ENCODE peak calls at places on chromosome 9, in nine cellular contexts. T is heart left ventricle; K is left colon; Q is NAMALWA; B is AG08395; J is RWPE1; P is tibial artery; G is CD8-positive, alpha-beta memory T cell; U is activated CD4-positive, alpha-beta T cell treated with anti-CD3 and anti-CD28 coated beads for 48 hours. V is an unnamed sample.
A peak's percentile ranks its signal among the peaks of the same experiment; 100 is the strongest.

GRCh38 chr9:35161713-35162604 is at the start of gene UNC13B:
- DNase-seq in T (peak; percentile 95), K (peak; percentile 97), Q (no peak), B (peak; percentile 99), J (peak; percentile 99), P (peak; percentile 97), G (peak; percentile 79), U (peak; percentile 82), V (peak; percentile 97)

GRCh38 chr9:89428222-89428761 is 69.6 kb downstream of the SEMA4D start:
- DNase-seq in T (no peak), K (no peak), Q (no peak), B (no peak), J (no peak), P (no peak), G (no peak), U (no peak), V (no peak)

GRCh38 chr9:114653556-114654159 is 3.9 kb downstream of the TEX53 start:
- DNase-seq in T (peak; percentile 46), K (peak; percentile 83), Q (peak; percentile 89), B (peak; percentile 78), J (peak; percentile 84), P (peak; percentile 79), G (peak; percentile 84), U (peak; percentile 87), V (peak; percentile 84)

GRCh38 chr9:93810028-93810971 is 144.9 kb downstream of the BARX1 start:
- DNase-seq in T (no peak), K (no peak), Q (no peak), B (no peak), J (no peak), P (no peak), G (no peak), U (no peak), V (no peak)

GRCh38 chr9:130936285-130937117 is 2.5 kb downstream of the FIBCD1 start:
- DNase-seq in T (peak; percentile 37), K (peak; percentile 33), Q (peak; percentile 28), B (peak; percentile 84), J (peak; percentile 72), P (peak; percentile 81), G (no peak), U (no peak), V (peak; percentile 18)

GRCh38 chr9:34459941-34460340 is 1.3 kb downstream of the DNAI1 start:
- DNase-seq in T (no peak), K (no peak), Q (no peak), B (no peak), J (no peak), P (no peak), G (no peak), U (no peak), V (no peak)

GRCh38 chr9:76530458-76531100 is 71.6 kb downstream of the GCNT1 start:
- DNase-seq in T (no peak), K (no peak), Q (no peak), B (peak; percentile 61), J (no peak), P (no peak), G (no peak), U (no peak), V (no peak)

GRCh38 chr9:100112677-100113336 is 13.8 kb downstream of the INVS start:
- DNase-seq in T (no peak), K (no peak), Q (no peak), B (no peak), J (no peak), P (no peak), G (no peak), U (no peak), V (no peak)

GRCh38 chr9:112774006-112774996 is 23.7 kb downstream of the SNX30 start:
- DNase-seq in T (no peak), K (no peak), Q (peak; percentile 32), B (no peak), J (no peak), P (no peak), G (no peak), U (no peak), V (no peak)

GRCh38 chr9:16611969-16612368 is 258.5 kb downstream of the BNC2 start:
- DNase-seq in T (no peak), K (no peak), Q (no peak), B (peak; percentile 59), J (no peak), P (no peak), G (no peak), U (no peak), V (no peak)

GRCh38 chr9:84990416-84990815 is 320.9 kb downstream of the NTRK2 start:
- DNase-seq in T (no peak), K (no peak), Q (no peak), B (no peak), J (peak; percentile 37), P (no peak), G (no peak), U (no peak), V (no peak)

GRCh38 chr9:127543973-127544533 is 68.0 kb upstream of the STXBP1 start:
- DNase-seq in T (no peak), K (no peak), Q (no peak), B (no peak), J (no peak), P (no peak), G (no peak), U (no peak), V (no peak)

GRCh38 chr9:136225748-136226679 is 19.6 kb downstream of the QSOX2 start:
- DNase-seq in T (no peak), K (peak; percentile 81), Q (peak; percentile 96), B (peak; percentile 70), J (peak; percentile 84), P (no peak), G (peak; percentile 72), U (peak; percentile 82), V (peak; percentile 72)

GRCh38 chr9:124470726-124471125 is 20.5 kb downstream of the ADGRD2 start:
- DNase-seq in T (no peak), K (no peak), Q (no peak), B (no peak), J (no peak), P (no peak), G (peak; percentile 12), U (no peak), V (no peak)

GRCh38 chr9:132716007-132716406 is 45.7 kb downstream of the GTF3C4 start:
- DNase-seq in T (no peak), K (no peak), Q (no peak), B (no peak), J (no peak), P (no peak), G (no peak), U (no peak), V (no peak)

GRCh38 chr9:103837940-103838339 is 256.2 kb upstream of the SMC2 start:
- DNase-seq in T (no peak), K (no peak), Q (no peak), B (no peak), J (no peak), P (no peak), G (no peak), U (no peak), V (no peak)

GRCh38 chr9:95463145-95464060 is 53.4 kb downstream of the PTCH1 start:
- DNase-seq in T (no peak), K (no peak), Q (no peak), B (no peak), J (no peak), P (no peak), G (no peak), U (peak; percentile 6), V (no peak)

GRCh38 chr9:73995836-73996235 is 501.3 kb upstream of the RORB start:
- DNase-seq in T (no peak), K (no peak), Q (no peak), B (no peak), J (no peak), P (no peak), G (no peak), U (no peak), V (no peak)

GRCh38 chr9:133715295-133715865 is 22.8 kb downstream of the SARDH start:
- DNase-seq in T (peak; percentile 80), K (no peak), Q (no peak), B (no peak), J (no peak), P (peak; percentile 63), G (no peak), U (no peak), V (no peak)

GRCh38 chr9:104944871-104945270 is 16.9 kb upstream of the ABCA1 start:
- DNase-seq in T (no peak), K (no peak), Q (no peak), B (no peak), J (no peak), P (no peak), G (no peak), U (no peak), V (no peak)

GRCh38 chr9:132241840-132242620 is 80.2 kb downstream of the NTNG2 start:
- DNase-seq in T (no peak), K (peak; percentile 59), Q (peak; percentile 65), B (no peak), J (no peak), P (no peak), G (peak; percentile 80), U (peak; percentile 46), V (peak; percentile 52)

V was measured in transverse colon.